ENCODE peak calls at places on chromosomes 12 and 14, in seven cellular contexts. X is heart right ventricle, B is NCI-H1092 treated with DMSO at 0.1 percent for 48 hours, I is ureter, H is astrocyte of the spinal cord, W is BE2C, U is HAP-1. P is an unnamed sample.

GRCh38 chr12:121326996-121327674 is 25.1 kb downstream of the ANAPC5 start:
- DNase-seq in I (no peak), B (no peak), W (peak), H (no peak), X (no peak), U (no peak), P (no peak)

GRCh38 chr12:117148642-117149041 is 41.6 kb downstream of the FBXO21 start:
- DNase-seq in H (no peak), B (no peak), I (no peak), U (no peak), W (no peak), X (no peak), P (no peak)

GRCh38 chr12:75852143-75852542 is 179.4 kb downstream of the PHLDA1 start:
- DNase-seq in U (no peak), B (peak), I (no peak), W (peak), X (no peak), H (no peak), P (no peak)

GRCh38 chr12:115859231-115859630 is 418.3 kb downstream of the MED13L start:
- DNase-seq in B (no peak), H (no peak), U (no peak), I (no peak), W (no peak), X (no peak), P (no peak)

GRCh38 chr12:25377475-25378179 is 126.9 kb upstream of the KRAS start:
- DNase-seq in W (no peak), I (no peak), X (no peak), U (no peak), B (no peak), H (peak), P (no peak)

GRCh38 chr12:112978163-112979081 is at the start of gene OAS2:
- DNase-seq in B (no peak), U (peak), I (peak), X (peak), H (peak), W (no peak), P (peak)

GRCh38 chr12:109781668-109782321 is 51.4 kb downstream of the TRPV4 start:
- DNase-seq in I (no peak), B (no peak), H (no peak), U (no peak), X (no peak), W (peak), P (no peak)

GRCh38 chr12:38544357-38545066 is 227.9 kb downstream of the ALG10B start:
- DNase-seq in W (peak), H (no peak), U (peak), I (no peak), B (no peak), X (no peak), P (no peak)

GRCh38 chr14:101462726-101463565 is 98.3 kb upstream of the DIO3 start:
- DNase-seq in X (no peak), W (no peak), H (no peak), B (no peak), I (peak), U (no peak), P (no peak)

GRCh38 chr12:52699373-52699772 is 4.0 kb downstream of the KRT77 start:
- DNase-seq in H (no peak), W (no peak), I (no peak), B (no peak), U (no peak), X (no peak), P (no peak)

GRCh38 chr12:99386907-99387306 is 260.6 kb upstream of the GARIN6 start:
- DNase-seq in X (no peak), I (no peak), B (no peak), H (peak), W (no peak), U (peak), P (no peak)

GRCh38 chr14:104690266-104690711 is 871 bp downstream of the INF2 start:
- DNase-seq in I (no peak), B (no peak), W (no peak), H (no peak), X (peak), U (no peak), P (peak)

GRCh38 chr12:31117203-31118011 is 43.7 kb downstream of the DDX11 start:
- DNase-seq in U (peak), X (no peak), I (no peak), B (peak), H (peak), W (peak), P (peak)